ENCODE peak calls at places on chromosomes 7 and 10, in five cellular contexts. One of them, this sample, is unnamed.

GRCh38 chr10:17143055-17143690 is 13.6 kb upstream of the CUBN start:
- DNase-seq in sigmoid colon: no peak
- DNase-seq in heart right ventricle: no peak
- DNase-seq in HT1080: no peak
- DNase-seq in EH: peak; percentile 41
- DNase-seq in this sample: no peak

GRCh38 chr10:14530465-14530864 is 199.7 kb upstream of the FRMD4A start:
- DNase-seq in sigmoid colon: no peak
- DNase-seq in heart right ventricle: no peak
- DNase-seq in HT1080: no peak
- DNase-seq in EH: peak; percentile 77
- DNase-seq in this sample: no peak

GRCh38 chr7:142860968-142861367 is 6.1 kb downstream of the EPHB6 start:
- DNase-seq in sigmoid colon: no peak
- DNase-seq in heart right ventricle: no peak
- DNase-seq in HT1080: no peak
- DNase-seq in EH: no peak
- DNase-seq in this sample: no peak

GRCh38 chr7:94567396-94567795 is 57.8 kb downstream of the CASD1 start:
- DNase-seq in sigmoid colon: no peak
- DNase-seq in heart right ventricle: no peak
- DNase-seq in HT1080: no peak
- DNase-seq in EH: no peak
- DNase-seq in this sample: no peak

GRCh38 chr7:129332354-129333056 is 101.7 kb upstream of the STRIP2 start:
- DNase-seq in sigmoid colon: no peak
- DNase-seq in heart right ventricle: no peak
- DNase-seq in HT1080: peak; percentile 15
- DNase-seq in EH: peak; percentile 78
- DNase-seq in this sample: no peak

GRCh38 chr7:102434039-102434481 is 685 bp downstream of the ORAI2 start:
- DNase-seq in sigmoid colon: no peak
- DNase-seq in heart right ventricle: no peak
- DNase-seq in HT1080: peak; percentile 37
- DNase-seq in EH: no peak
- DNase-seq in this sample: no peak

GRCh38 chr10:71230656-71231025 is 18.3 kb downstream of the UNC5B start:
- DNase-seq in sigmoid colon: no peak
- DNase-seq in heart right ventricle: no peak
- DNase-seq in HT1080: no peak
- DNase-seq in EH: peak; percentile 24
- DNase-seq in this sample: no peak

GRCh38 chr7:145036592-145037386 is 200.9 kb upstream of the TPK1 start:
- DNase-seq in sigmoid colon: no peak
- DNase-seq in heart right ventricle: peak; percentile 22
- DNase-seq in HT1080: peak; percentile 36
- DNase-seq in EH: peak; percentile 6
- DNase-seq in this sample: no peak

GRCh38 chr10:70891636-70892035 is 3.3 kb upstream of the PCBD1 start:
- DNase-seq in sigmoid colon: no peak
- DNase-seq in heart right ventricle: no peak
- DNase-seq in HT1080: no peak
- DNase-seq in EH: peak; percentile 45
- DNase-seq in this sample: no peak

GRCh38 chr10:6625428-6625827 is 45.4 kb upstream of the PRKCQ start:
- DNase-seq in sigmoid colon: no peak
- DNase-seq in heart right ventricle: no peak
- DNase-seq in HT1080: no peak
- DNase-seq in EH: no peak
- DNase-seq in this sample: no peak

GRCh38 chr7:28020302-28020940 is 160.2 kb downstream of the JAZF1 start:
- DNase-seq in sigmoid colon: peak; percentile 88
- DNase-seq in heart right ventricle: peak; percentile 63
- DNase-seq in HT1080: peak; percentile 78
- DNase-seq in EH: peak; percentile 84
- DNase-seq in this sample: peak; percentile 43

GRCh38 chr10:131655101-131655849 is 245.5 kb upstream of the PPP2R2D start:
- DNase-seq in sigmoid colon: peak; percentile 58
- DNase-seq in heart right ventricle: no peak
- DNase-seq in HT1080: peak; percentile 34
- DNase-seq in EH: no peak
- DNase-seq in this sample: peak; percentile 66

GRCh38 chr7:50352282-50352681 is 47.8 kb downstream of the IKZF1 start:
- DNase-seq in sigmoid colon: no peak
- DNase-seq in heart right ventricle: no peak
- DNase-seq in HT1080: no peak
- DNase-seq in EH: no peak
- DNase-seq in this sample: no peak

GRCh38 chr10:113945687-113946085 is 91.2 kb downstream of the NHLRC2 start:
- DNase-seq in sigmoid colon: no peak
- DNase-seq in heart right ventricle: no peak
- DNase-seq in HT1080: no peak
- DNase-seq in EH: no peak
- DNase-seq in this sample: no peak

GRCh38 chr7:115300228-115300870 is 378.5 kb downstream of the MDFIC start:
- DNase-seq in sigmoid colon: no peak
- DNase-seq in heart right ventricle: no peak
- DNase-seq in HT1080: no peak
- DNase-seq in EH: peak; percentile 64
- DNase-seq in this sample: no peak

This sample was measured in left lung.